ENCODE peak calls at places on chromosome 9, in six cellular contexts. U is heart left ventricle; E is stimulated activated CD4-positive, alpha-beta T cell treated with anti-CD3 and anti-CD28 coated beads, Interleukin-1b, Interleukin-23, amount 100 ng/mL, for 1 hour; V is neural progenitor cell; K is GM04503; T is M059J. G is an unnamed sample.

GRCh38 chr9:15211160-15211993 is 95.6 kb downstream of the TTC39B start:
- DNase-seq in K (no peak), V (peak; percentile 79), U (no peak), E (peak; percentile 5), T (peak; percentile 66), G (peak; percentile 44)

GRCh38 chr9:129881547-129882324 is 46.5 kb downstream of the USP20 start:
- DNase-seq in T (no peak), V (no peak), K (no peak), E (no peak), U (no peak), G (no peak)

GRCh38 chr9:69215774-69216482 is 41.9 kb downstream of the TJP2 start:
- DNase-seq in V (no peak), E (no peak), K (no peak), U (peak; percentile 31), T (no peak), G (no peak)

GRCh38 chr9:92501671-92502393 is 19.5 kb upstream of the ASPN start:
- DNase-seq in T (peak; percentile 50), U (peak; percentile 40), K (peak; percentile 50), E (no peak), V (peak; percentile 52), G (peak; percentile 36)

GRCh38 chr9:89281106-89281505 is 29.9 kb upstream of the CKS2 start:
- DNase-seq in K (no peak), U (no peak), T (no peak), E (no peak), V (no peak), G (no peak)

GRCh38 chr9:91839926-91840464 is 110.0 kb downstream of the ROR2 start:
- DNase-seq in K (no peak), V (no peak), T (no peak), U (no peak), E (no peak), G (no peak)

GRCh38 chr9:114603183-114603582 is 7.9 kb upstream of the TMEM268 start:
- DNase-seq in U (no peak), K (no peak), T (peak; percentile 44), V (no peak), E (no peak), G (no peak)

GRCh38 chr9:120688758-120689157 is 25.5 kb downstream of the MEGF9 start:
- DNase-seq in T (no peak), V (no peak), K (no peak), E (no peak), U (no peak), G (no peak)

GRCh38 chr9:71746023-71746752 is 22.1 kb downstream of the CEMIP2 start:
- DNase-seq in K (no peak), V (no peak), T (no peak), U (no peak), E (no peak), G (no peak)

GRCh38 chr9:69746859-69747560 is 12.8 kb downstream of the PTAR1 start:
- DNase-seq in E (no peak), T (no peak), U (no peak), K (no peak), V (no peak), G (no peak)

GRCh38 chr9:5184776-5185175 is 663 bp downstream of the INSL6 start:
- DNase-seq in U (no peak), K (no peak), V (no peak), T (no peak), E (no peak), G (no peak)

GRCh38 chr9:98168952-98169488 is 23.4 kb downstream of the CORO2A start:
- DNase-seq in E (no peak), T (peak; percentile 31), U (peak; percentile 61), K (no peak), V (peak; percentile 65), G (no peak)

GRCh38 chr9:4055055-4055454 is 244.8 kb downstream of the GLIS3 start:
- DNase-seq in K (no peak), U (no peak), E (no peak), T (no peak), V (no peak), G (no peak)

GRCh38 chr9:20592673-20593072 is 29.6 kb downstream of the MLLT3 start:
- DNase-seq in T (peak; percentile 63), U (no peak), K (no peak), V (no peak), E (no peak), G (no peak)

GRCh38 chr9:83060557-83060956 is 2.4 kb downstream of the RASEF start:
- DNase-seq in U (no peak), K (no peak), T (peak; percentile 52), V (no peak), E (no peak), G (no peak)

GRCh38 chr9:21634951-21635350 is 152.8 kb upstream of the IFNE start:
- DNase-seq in V (no peak), K (no peak), U (no peak), T (no peak), E (no peak), G (no peak)

GRCh38 chr9:18017136-18017535 is 438.3 kb downstream of the SH3GL2 start:
- DNase-seq in U (no peak), T (no peak), K (no peak), V (no peak), E (no peak), G (no peak)

GRCh38 chr9:75979362-75979761 is 88.9 kb downstream of the PCSK5 start:
- DNase-seq in V (no peak), K (no peak), T (peak; percentile 14), U (no peak), E (no peak), G (no peak)

G was measured in GM04504.